ENCODE peak calls at places on chromosomes 3 and 15, in five cellular contexts. One of them, this sample, is unnamed.

GRCh38 chr3:175057406-175057805 is 198.3 kb downstream of the NAALADL2 start:
- DNase-seq in activated CD8-positive, alpha-beta T cell treated with anti-CD3 and anti-CD28 coated beads for 36 hours: no peak
- DNase-seq in astrocyte: no peak
- DNase-seq in fibroblast of the aortic adventitia: no peak
- DNase-seq in transverse colon: no peak
- DNase-seq in this sample: no peak

GRCh38 chr3:111595239-111595638 is at the start of gene ZBED2:
- DNase-seq in astrocyte: no peak
- DNase-seq in activated CD8-positive, alpha-beta T cell treated with anti-CD3 and anti-CD28 coated beads for 36 hours: peak; percentile 59
- DNase-seq in fibroblast of the aortic adventitia: no peak
- DNase-seq in transverse colon: no peak
- DNase-seq in this sample: no peak

GRCh38 chr3:113304856-113305540 is 93.6 kb downstream of the BOC start:
- DNase-seq in fibroblast of the aortic adventitia: no peak
- DNase-seq in astrocyte: no peak
- DNase-seq in activated CD8-positive, alpha-beta T cell treated with anti-CD3 and anti-CD28 coated beads for 36 hours: no peak
- DNase-seq in transverse colon: no peak
- DNase-seq in this sample: no peak

GRCh38 chr3:30692498-30693130 is 86.2 kb downstream of the TGFBR2 start:
- DNase-seq in astrocyte: no peak
- DNase-seq in activated CD8-positive, alpha-beta T cell treated with anti-CD3 and anti-CD28 coated beads for 36 hours: no peak
- DNase-seq in fibroblast of the aortic adventitia: no peak
- DNase-seq in transverse colon: no peak
- DNase-seq in this sample: no peak

GRCh38 chr15:45454825-45455224 is 67.7 kb downstream of the SLC30A4 start:
- DNase-seq in astrocyte: peak; percentile 97
- DNase-seq in transverse colon: peak; percentile 80
- DNase-seq in fibroblast of the aortic adventitia: peak; percentile 98
- DNase-seq in activated CD8-positive, alpha-beta T cell treated with anti-CD3 and anti-CD28 coated beads for 36 hours: peak; percentile 81
- DNase-seq in this sample: no peak

GRCh38 chr3:42014949-42015533 is 53.1 kb upstream of the ULK4 start:
- DNase-seq in transverse colon: peak; percentile 55
- DNase-seq in fibroblast of the aortic adventitia: peak; percentile 66
- DNase-seq in astrocyte: no peak
- DNase-seq in activated CD8-positive, alpha-beta T cell treated with anti-CD3 and anti-CD28 coated beads for 36 hours: peak; percentile 33
- DNase-seq in this sample: no peak

GRCh38 chr3:179324270-179324754 is 1.5 kb downstream of the ZNF639 start:
- DNase-seq in transverse colon: no peak
- DNase-seq in activated CD8-positive, alpha-beta T cell treated with anti-CD3 and anti-CD28 coated beads for 36 hours: no peak
- DNase-seq in astrocyte: peak; percentile 43
- DNase-seq in fibroblast of the aortic adventitia: peak; percentile 35
- DNase-seq in this sample: no peak

GRCh38 chr3:71513495-71513894 is 70.0 kb downstream of the FOXP1 start:
- DNase-seq in fibroblast of the aortic adventitia: no peak
- DNase-seq in astrocyte: no peak
- DNase-seq in activated CD8-positive, alpha-beta T cell treated with anti-CD3 and anti-CD28 coated beads for 36 hours: no peak
- DNase-seq in transverse colon: no peak
- DNase-seq in this sample: no peak

GRCh38 chr3:76083992-76084391 is 298.6 kb upstream of the ZNF717 start:
- DNase-seq in transverse colon: no peak
- DNase-seq in activated CD8-positive, alpha-beta T cell treated with anti-CD3 and anti-CD28 coated beads for 36 hours: no peak
- DNase-seq in astrocyte: peak; percentile 14
- DNase-seq in fibroblast of the aortic adventitia: no peak
- DNase-seq in this sample: no peak

GRCh38 chr3:43071313-43071893 is 34.5 kb downstream of the POMGNT2 start:
- DNase-seq in activated CD8-positive, alpha-beta T cell treated with anti-CD3 and anti-CD28 coated beads for 36 hours: peak; percentile 12
- DNase-seq in fibroblast of the aortic adventitia: no peak
- DNase-seq in astrocyte: no peak
- DNase-seq in transverse colon: no peak
- DNase-seq in this sample: no peak

GRCh38 chr15:56890038-56890437 is 28.4 kb upstream of the TCF12 start:
- DNase-seq in activated CD8-positive, alpha-beta T cell treated with anti-CD3 and anti-CD28 coated beads for 36 hours: no peak
- DNase-seq in fibroblast of the aortic adventitia: no peak
- DNase-seq in astrocyte: no peak
- DNase-seq in transverse colon: no peak
- DNase-seq in this sample: no peak

GRCh38 chr3:43998374-43998840 is 243.3 kb upstream of the TOPAZ1 start:
- DNase-seq in activated CD8-positive, alpha-beta T cell treated with anti-CD3 and anti-CD28 coated beads for 36 hours: no peak
- DNase-seq in fibroblast of the aortic adventitia: no peak
- DNase-seq in transverse colon: no peak
- DNase-seq in astrocyte: no peak
- DNase-seq in this sample: no peak

GRCh38 chr3:52047295-52047960 is 8.9 kb downstream of the DUSP7 start:
- DNase-seq in transverse colon: no peak
- DNase-seq in astrocyte: no peak
- DNase-seq in fibroblast of the aortic adventitia: no peak
- DNase-seq in activated CD8-positive, alpha-beta T cell treated with anti-CD3 and anti-CD28 coated beads for 36 hours: no peak
- DNase-seq in this sample: no peak

GRCh38 chr3:114442251-114442650 is 148.4 kb downstream of the TIGIT start:
- DNase-seq in fibroblast of the aortic adventitia: peak; percentile 57
- DNase-seq in astrocyte: peak; percentile 68
- DNase-seq in activated CD8-positive, alpha-beta T cell treated with anti-CD3 and anti-CD28 coated beads for 36 hours: no peak
- DNase-seq in transverse colon: no peak
- DNase-seq in this sample: no peak

DNA sequence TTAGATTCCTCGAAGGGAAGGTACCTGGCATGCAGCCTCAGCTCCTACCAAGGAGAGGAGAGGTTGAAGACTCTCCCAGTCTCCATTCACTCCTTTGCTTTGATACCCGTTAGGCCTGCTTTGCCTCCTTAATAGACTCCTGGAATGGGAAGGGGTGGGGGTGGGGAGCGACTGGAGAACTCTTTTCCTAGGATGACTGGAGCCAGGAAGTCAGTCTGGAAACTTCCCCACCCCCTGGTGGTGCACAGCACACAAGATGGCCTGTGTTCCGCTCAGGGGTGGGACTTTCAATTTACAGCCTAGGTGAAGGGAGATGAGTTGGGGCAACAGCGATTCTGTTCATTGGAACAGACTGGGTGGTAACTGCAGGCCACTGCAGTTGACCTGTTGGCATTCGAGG is 21.4 kb upstream of the CELF6 start:
- DNase-seq in activated CD8-positive, alpha-beta T cell treated with anti-CD3 and anti-CD28 coated beads for 36 hours: no peak
- DNase-seq in fibroblast of the aortic adventitia: no peak
- DNase-seq in transverse colon: no peak
- DNase-seq in astrocyte: no peak
- DNase-seq in this sample: no peak
- TF ChIP-seq CTCF in activated CD8-positive, alpha-beta T cell treated with anti-CD3 and anti-CD28 coated beads for 36 hours: no peak
- TF ChIP-seq CTCF in fibroblast of the aortic adventitia: no peak
- TF ChIP-seq CTCF in transverse colon: no peak
- TF ChIP-seq CTCF in astrocyte: peak; percentile 6
- TF ChIP-seq CTCF in this sample: peak; percentile 64

GRCh38 chr3:148162132-148162531 is 535.6 kb upstream of the AGTR1 start:
- DNase-seq in fibroblast of the aortic adventitia: peak; percentile 11
- DNase-seq in activated CD8-positive, alpha-beta T cell treated with anti-CD3 and anti-CD28 coated beads for 36 hours: no peak
- DNase-seq in transverse colon: no peak
- DNase-seq in astrocyte: no peak
- DNase-seq in this sample: no peak
- TF ChIP-seq CTCF in fibroblast of the aortic adventitia: peak; percentile 21
- TF ChIP-seq CTCF in activated CD8-positive, alpha-beta T cell treated with anti-CD3 and anti-CD28 coated beads for 36 hours: no peak
- TF ChIP-seq CTCF in transverse colon: no peak
- TF ChIP-seq CTCF in astrocyte: no peak
- TF ChIP-seq CTCF in this sample: peak; percentile 34

DNA sequence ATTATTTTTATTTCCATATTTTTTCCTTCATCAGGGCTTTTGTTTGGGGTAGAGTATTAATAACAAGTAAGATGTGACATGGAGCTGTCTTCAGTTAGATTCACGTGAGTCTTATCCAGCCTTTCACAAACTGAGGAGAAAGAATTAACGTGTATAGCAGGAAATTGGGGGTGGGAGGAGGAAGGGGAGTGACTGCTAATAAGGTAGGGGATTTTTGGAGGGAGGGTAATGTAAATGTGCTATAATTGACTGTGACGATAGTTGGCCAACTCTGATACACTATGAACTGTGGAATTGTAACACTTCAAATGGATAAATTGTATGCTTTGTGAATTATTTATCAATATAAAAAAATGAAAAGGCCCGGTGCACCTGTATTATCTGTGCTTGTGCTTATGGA is 8.9 kb downstream of the DUT start:
- DNase-seq in astrocyte: no peak
- DNase-seq in transverse colon: no peak
- DNase-seq in fibroblast of the aortic adventitia: no peak
- DNase-seq in activated CD8-positive, alpha-beta T cell treated with anti-CD3 and anti-CD28 coated beads for 36 hours: no peak
- DNase-seq in this sample: no peak
- TF ChIP-seq CTCF in astrocyte: no peak
- TF ChIP-seq CTCF in transverse colon: no peak
- TF ChIP-seq CTCF in fibroblast of the aortic adventitia: no peak
- TF ChIP-seq CTCF in activated CD8-positive, alpha-beta T cell treated with anti-CD3 and anti-CD28 coated beads for 36 hours: no peak
- TF ChIP-seq CTCF in this sample: no peak

GRCh38 chr3:77191014-77191413 is 151.1 kb downstream of the ROBO2 start:
- DNase-seq in astrocyte: no peak
- DNase-seq in transverse colon: no peak
- DNase-seq in activated CD8-positive, alpha-beta T cell treated with anti-CD3 and anti-CD28 coated beads for 36 hours: no peak
- DNase-seq in fibroblast of the aortic adventitia: no peak
- DNase-seq in this sample: no peak
- TF ChIP-seq CTCF in astrocyte: no peak
- TF ChIP-seq CTCF in transverse colon: no peak
- TF ChIP-seq CTCF in activated CD8-positive, alpha-beta T cell treated with anti-CD3 and anti-CD28 coated beads for 36 hours: no peak
- TF ChIP-seq CTCF in fibroblast of the aortic adventitia: no peak
- TF ChIP-seq CTCF in this sample: no peak

This sample was measured in type B pancreatic cell.